ENCODE peak calls at places on chromosomes 4 and X, in four cellular contexts. One of them, this sample, is unnamed. For H3K9me1, the result is how much of the 10 kb centered on the place peaks cover.

GRCh38 chrX:15854080-15854655 is 445 bp downstream of the AP1S2 start:
- DNase-seq in K562: peak
- DNase-seq in IMR-90: no peak
- DNase-seq in endothelial cell of umbilical vein: no peak
- DNase-seq in this sample: no peak

GRCh38 chr4:8230891-8231290 is 31.8 kb downstream of the SH3TC1 start:
- DNase-seq in K562: no peak
- DNase-seq in IMR-90: peak
- DNase-seq in endothelial cell of umbilical vein: no peak
- DNase-seq in this sample: no peak

GRCh38 chr4:183253451-183253850 is 66.6 kb downstream of the CLDN22 start:
- DNase-seq in K562: no peak
- DNase-seq in IMR-90: no peak
- DNase-seq in endothelial cell of umbilical vein: no peak
- DNase-seq in this sample: no peak

GRCh38 chr4:3270141-3270611 is 21.2 kb downstream of the MSANTD1 start:
- DNase-seq in K562: no peak
- DNase-seq in IMR-90: no peak
- DNase-seq in endothelial cell of umbilical vein: no peak
- DNase-seq in this sample: no peak

GRCh38 chr4:127660486-127660885 is 27.7 kb downstream of the INTU start:
- DNase-seq in K562: no peak
- DNase-seq in IMR-90: no peak
- DNase-seq in endothelial cell of umbilical vein: peak
- DNase-seq in this sample: no peak

GRCh38 chrX:99353412-99353811 is 1056.7 kb downstream of the PCDH19 start:
- DNase-seq in K562: no peak
- DNase-seq in IMR-90: no peak
- DNase-seq in endothelial cell of umbilical vein: no peak
- DNase-seq in this sample: no peak

GRCh38 chr4:76028242-76028859 is 5.1 kb upstream of the CXCL10 start:
- DNase-seq in K562: no peak
- DNase-seq in IMR-90: peak
- DNase-seq in endothelial cell of umbilical vein: peak
- DNase-seq in this sample: no peak

GRCh38 chrX:134388161-134389109 is 71.5 kb upstream of the HPRT1 start:
- DNase-seq in K562: no peak
- DNase-seq in IMR-90: no peak
- DNase-seq in endothelial cell of umbilical vein: no peak
- DNase-seq in this sample: no peak

GRCh38 chr4:17013382-17014006 is 115.0 kb upstream of the LDB2 start:
- DNase-seq in K562: no peak
- DNase-seq in IMR-90: peak
- DNase-seq in endothelial cell of umbilical vein: peak
- DNase-seq in this sample: no peak

GRCh38 chr4:1112821-1113182 is 562 bp downstream of the RNF212 start:
- DNase-seq in K562: no peak
- DNase-seq in IMR-90: no peak
- DNase-seq in endothelial cell of umbilical vein: no peak
- DNase-seq in this sample: no peak

GRCh38 chrX:427812-428725 is 41.4 kb upstream of the PPP2R3B start:
- DNase-seq in K562: peak
- DNase-seq in IMR-90: no peak
- DNase-seq in endothelial cell of umbilical vein: no peak
- DNase-seq in this sample: no peak

GRCh38 chrX:20063716-20064351 is 52.9 kb downstream of the MAP7D2 start:
- DNase-seq in K562: peak
- DNase-seq in IMR-90: peak
- DNase-seq in endothelial cell of umbilical vein: no peak
- DNase-seq in this sample: no peak

GRCh38 chr4:174429701-174430100 is 92.6 kb downstream of the HPGD start:
- DNase-seq in K562: no peak
- DNase-seq in IMR-90: no peak
- DNase-seq in endothelial cell of umbilical vein: no peak
- DNase-seq in this sample: no peak

GRCh38 chr4:105198541-105198940 is 51.9 kb downstream of the TET2 start:
- DNase-seq in K562: no peak
- DNase-seq in IMR-90: no peak
- DNase-seq in endothelial cell of umbilical vein: no peak
- DNase-seq in this sample: no peak

GRCh38 chrX:13449441-13449840 is 120.0 kb upstream of the EGFL6 start:
- DNase-seq in K562: no peak
- DNase-seq in IMR-90: no peak
- DNase-seq in endothelial cell of umbilical vein: no peak
- DNase-seq in this sample: no peak

GRCh38 chr4:2806392-2807355 is 13.8 kb downstream of the SH3BP2 start:
- DNase-seq in K562: no peak
- DNase-seq in IMR-90: peak
- DNase-seq in endothelial cell of umbilical vein: peak
- DNase-seq in this sample: no peak

GRCh38 chr4:183276106-183276505 is 44.0 kb downstream of the CLDN22 start:
- DNase-seq in K562: no peak
- DNase-seq in IMR-90: no peak
- DNase-seq in endothelial cell of umbilical vein: no peak
- DNase-seq in this sample: no peak

GRCh38 chr4:48300004-48300403 is 30.4 kb upstream of the TEC start:
- DNase-seq in K562: no peak
- DNase-seq in IMR-90: peak
- DNase-seq in endothelial cell of umbilical vein: no peak
- DNase-seq in this sample: no peak

GRCh38 chrX:47182106-47182700 is 11.4 kb upstream of the UBA1 start:
- DNase-seq in K562: no peak
- DNase-seq in IMR-90: no peak
- DNase-seq in endothelial cell of umbilical vein: no peak
- DNase-seq in this sample: no peak

GRCh38 chr4:20456416-20456815 is 204.7 kb downstream of the SLIT2 start:
- DNase-seq in K562: no peak
- DNase-seq in IMR-90: peak
- DNase-seq in endothelial cell of umbilical vein: peak
- DNase-seq in this sample: no peak

GRCh38 chr4:132334081-132334480 is 815.0 kb upstream of the PCDH10 start:
- DNase-seq in K562: no peak
- DNase-seq in IMR-90: peak
- DNase-seq in endothelial cell of umbilical vein: no peak
- DNase-seq in this sample: no peak

GRCh38 chrX:100645106-100645505 is 1.1 kb downstream of the SRPX2 start:
- DNase-seq in K562: no peak
- DNase-seq in IMR-90: no peak
- DNase-seq in endothelial cell of umbilical vein: peak
- DNase-seq in this sample: no peak

GRCh38 chr4:87227704-87228560 is 7.5 kb upstream of the KLHL8 start:
- DNase-seq in K562: no peak
- DNase-seq in IMR-90: no peak
- DNase-seq in endothelial cell of umbilical vein: no peak
- DNase-seq in this sample: no peak

GRCh38 chrX:40652664-40653063 is 5.3 kb upstream of the CXorf38 start:
- DNase-seq in K562: no peak
- DNase-seq in IMR-90: no peak
- DNase-seq in endothelial cell of umbilical vein: no peak
- DNase-seq in this sample: no peak

GRCh38 chr4:81031389-81032173 is 1.1 kb downstream of the BMP3 start:
- DNase-seq in K562: no peak
- DNase-seq in IMR-90: no peak
- DNase-seq in endothelial cell of umbilical vein: no peak
- DNase-seq in this sample: no peak

GRCh38 chr4:24497221-24497620 is 87.1 kb downstream of the DHX15 start:
- DNase-seq in K562: no peak
- DNase-seq in IMR-90: no peak
- DNase-seq in endothelial cell of umbilical vein: no peak
- DNase-seq in this sample: no peak

GRCh38 chr4:26785766-26786165 is 74.9 kb upstream of the STIM2 start:
- DNase-seq in K562: no peak
- DNase-seq in IMR-90: no peak
- DNase-seq in endothelial cell of umbilical vein: peak
- DNase-seq in this sample: no peak

GRCh38 chrX:88072339-88073030 is 554.9 kb downstream of the KLHL4 start:
- DNase-seq in K562: no peak
- DNase-seq in IMR-90: no peak
- DNase-seq in endothelial cell of umbilical vein: no peak
- DNase-seq in this sample: no peak

GRCh38 chr4:21765810-21766407 is 182.7 kb downstream of the KCNIP4 start:
- DNase-seq in K562: peak
- DNase-seq in IMR-90: peak
- DNase-seq in endothelial cell of umbilical vein: peak
- DNase-seq in this sample: peak

GRCh38 chr4:9938933-9939332 is 82.4 kb downstream of the SLC2A9 start:
- DNase-seq in K562: no peak
- DNase-seq in IMR-90: no peak
- DNase-seq in endothelial cell of umbilical vein: no peak
- DNase-seq in this sample: no peak

GRCh38 chr4:110139815-110140214 is 58.6 kb downstream of the ELOVL6 start:
- DNase-seq in K562: no peak
- DNase-seq in IMR-90: no peak
- DNase-seq in endothelial cell of umbilical vein: no peak
- DNase-seq in this sample: no peak

GRCh38 chr4:52192697-52193096 is 141.6 kb downstream of the SPATA18 start:
- DNase-seq in K562: no peak
- DNase-seq in IMR-90: no peak
- DNase-seq in endothelial cell of umbilical vein: no peak
- DNase-seq in this sample: no peak

GRCh38 chrX:13197961-13198761 is 121.7 kb downstream of the ATXN3L start:
- DNase-seq in K562: no peak
- DNase-seq in IMR-90: no peak
- DNase-seq in endothelial cell of umbilical vein: no peak
- DNase-seq in this sample: no peak

GRCh38 chr4:177546745-177547144 is 104.5 kb upstream of the AGA start:
- DNase-seq in K562: no peak
- DNase-seq in IMR-90: peak
- DNase-seq in endothelial cell of umbilical vein: no peak
- DNase-seq in this sample: no peak

GRCh38 chrX:73940893-73941470 is 363.0 kb upstream of the ZCCHC13 start:
- DNase-seq in K562: no peak
- DNase-seq in IMR-90: no peak
- DNase-seq in endothelial cell of umbilical vein: peak
- DNase-seq in this sample: no peak

GRCh38 chr4:42914937-42915336 is 22.4 kb downstream of the GRXCR1 start:
- DNase-seq in K562: no peak
- DNase-seq in IMR-90: no peak
- DNase-seq in endothelial cell of umbilical vein: no peak
- DNase-seq in this sample: no peak

GRCh38 chr4:75629239-75629638 is 1.1 kb downstream of the CDKL2 start:
- DNase-seq in K562: no peak
- DNase-seq in IMR-90: no peak
- DNase-seq in endothelial cell of umbilical vein: no peak
- DNase-seq in this sample: no peak

GRCh38 chr4:83616252-83616651 is 80.3 kb downstream of the GPAT3 start:
- DNase-seq in K562: no peak
- DNase-seq in IMR-90: no peak
- DNase-seq in endothelial cell of umbilical vein: no peak
- DNase-seq in this sample: no peak

GRCh38 chr4:5943561-5943960 is 50.7 kb upstream of the CRMP1 start:
- DNase-seq in K562: no peak
- DNase-seq in IMR-90: no peak
- DNase-seq in endothelial cell of umbilical vein: no peak
- DNase-seq in this sample: no peak
- H3K9me1 ChIP-seq in K562: under half
- H3K9me1 ChIP-seq in IMR-90: under half
- H3K9me1 ChIP-seq in endothelial cell of umbilical vein: under half
- H3K9me1 ChIP-seq in this sample: under half

DNA sequence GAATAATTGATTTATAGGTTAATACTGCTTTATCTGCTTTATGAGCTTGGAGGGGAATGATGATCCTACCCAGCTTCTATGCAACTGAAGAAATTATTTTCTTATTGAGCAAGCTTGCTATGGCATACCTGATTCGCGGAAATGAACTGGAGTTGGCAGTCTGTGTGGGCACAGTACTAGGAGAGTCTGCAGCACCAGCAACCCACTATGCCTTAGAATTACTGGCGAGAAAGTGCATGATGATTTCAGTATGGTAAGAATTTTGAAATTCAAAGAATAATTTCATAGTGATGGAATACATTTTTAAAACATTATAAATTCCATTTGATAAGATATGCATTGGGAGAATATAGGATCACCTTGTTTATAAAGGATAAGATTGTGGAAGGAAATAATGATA is 32.3 kb downstream of the SPATA4 start:
- DNase-seq in K562: no peak
- DNase-seq in IMR-90: no peak
- DNase-seq in endothelial cell of umbilical vein: no peak
- DNase-seq in this sample: no peak
- H3K9me1 ChIP-seq in K562: under half
- H3K9me1 ChIP-seq in IMR-90: under half
- H3K9me1 ChIP-seq in endothelial cell of umbilical vein: under half
- H3K9me1 ChIP-seq in this sample: under half

DNA sequence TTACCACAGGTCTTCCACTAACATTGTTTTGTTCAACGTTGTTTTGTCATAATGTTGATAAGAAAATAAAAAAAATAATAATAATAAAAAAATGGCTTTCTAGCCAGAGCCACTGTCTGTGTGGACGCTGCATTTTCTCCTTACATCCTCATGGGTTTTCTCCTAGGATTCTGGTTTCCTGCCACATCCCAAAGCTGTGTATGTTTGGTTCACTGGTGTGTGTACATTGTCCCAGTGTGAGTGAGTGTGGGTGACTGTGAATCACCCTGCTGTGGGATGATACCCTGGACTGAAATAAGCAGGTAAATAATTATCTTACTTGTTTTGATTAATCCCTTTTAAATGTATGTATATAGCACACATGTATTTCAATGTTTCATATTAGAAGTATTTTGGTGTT is 2154.4 kb upstream of the AGA start:
- DNase-seq in K562: no peak
- DNase-seq in IMR-90: peak
- DNase-seq in endothelial cell of umbilical vein: no peak
- DNase-seq in this sample: no peak
- H3K9me1 ChIP-seq in K562: under half
- H3K9me1 ChIP-seq in IMR-90: under half
- H3K9me1 ChIP-seq in endothelial cell of umbilical vein: under half
- H3K9me1 ChIP-seq in this sample: under half

DNA sequence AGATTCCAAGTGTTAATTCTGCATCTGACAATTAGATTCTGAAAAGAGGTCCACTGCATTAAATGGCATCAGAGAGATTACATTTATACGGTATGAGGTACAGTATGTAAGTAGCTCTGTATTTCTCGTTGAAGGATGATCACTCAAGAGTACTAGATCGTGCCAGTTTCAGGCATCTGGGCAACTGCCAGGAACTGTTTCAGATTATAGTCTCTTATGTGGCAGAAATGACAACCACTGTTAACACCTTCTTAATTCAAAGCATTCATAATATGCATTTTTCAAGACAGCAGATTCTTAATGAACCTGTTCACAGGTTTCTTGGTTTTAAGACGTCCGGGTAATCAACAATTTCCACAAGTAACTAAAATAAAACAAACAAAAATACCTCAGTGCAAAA is 1.6 kb downstream of the ANKRD50 start:
- DNase-seq in K562: no peak
- DNase-seq in IMR-90: no peak
- DNase-seq in endothelial cell of umbilical vein: peak
- DNase-seq in this sample: no peak
- H3K9me1 ChIP-seq in K562: under half
- H3K9me1 ChIP-seq in IMR-90: under half
- H3K9me1 ChIP-seq in endothelial cell of umbilical vein: under half
- H3K9me1 ChIP-seq in this sample: under half

GRCh38 chr4:118175506-118175905 is 141.2 kb downstream of the NDST3 start:
- DNase-seq in K562: no peak
- DNase-seq in IMR-90: no peak
- DNase-seq in endothelial cell of umbilical vein: no peak
- DNase-seq in this sample: no peak
- H3K9me1 ChIP-seq in K562: under half
- H3K9me1 ChIP-seq in IMR-90: under half
- H3K9me1 ChIP-seq in endothelial cell of umbilical vein: under half
- H3K9me1 ChIP-seq in this sample: under half